ENCODE peak calls at places on chromosome 9, in four cellular contexts. X is CD4-positive, alpha-beta T cell; T is germinal center; S is CD8-positive, alpha-beta T cell. W is an unnamed sample.
A peak's percentile ranks its signal among the peaks of the same experiment; 100 is the strongest.

GRCh38 chr9:134405527-134405926 is 79.3 kb downstream of the RXRA start:
- DNase-seq in T (peak; percentile 46), S (no peak), X (no peak), W (peak; percentile 74)

GRCh38 chr9:134531251-134531970 is 110.2 kb upstream of the COL5A1 start:
- DNase-seq in X (no peak), T (no peak), S (no peak), W (no peak)

GRCh38 chr9:70004310-70004709 is 39.3 kb upstream of the MAMDC2 start:
- DNase-seq in T (no peak), X (no peak), S (no peak), W (no peak)

GRCh38 chr9:738209-738915 is 103.1 kb upstream of the DMRT1 start:
- DNase-seq in X (no peak), T (no peak), S (no peak), W (no peak)

GRCh38 chr9:82987370-82987769 is 75.6 kb downstream of the RASEF start:
- DNase-seq in T (no peak), S (no peak), X (no peak), W (no peak)

GRCh38 chr9:114038724-114039313 is 39.3 kb downstream of the AMBP start:
- DNase-seq in S (no peak), X (no peak), T (no peak), W (no peak)

GRCh38 chr9:93254061-93254481 is 70.1 kb downstream of the WNK2 start:
- DNase-seq in X (no peak), S (no peak), T (no peak), W (no peak)

GRCh38 chr9:121199921-121200320 is 1.7 kb downstream of the RAB14 start:
- DNase-seq in S (no peak), X (no peak), T (no peak), W (no peak)

GRCh38 chr9:10265102-10265708 is 347.6 kb downstream of the PTPRD start:
- DNase-seq in S (no peak), T (no peak), X (no peak), W (no peak)

GRCh38 chr9:91758491-91758981 is 191.5 kb downstream of the ROR2 start:
- DNase-seq in X (no peak), T (peak; percentile 25), S (no peak), W (peak; percentile 51)

GRCh38 chr9:108569624-108570023 is 286.2 kb downstream of the ACTL7B start:
- DNase-seq in T (no peak), X (no peak), S (no peak), W (no peak)

GRCh38 chr9:93496285-93496684 is 42.9 kb upstream of the FAM120AOS start:
- DNase-seq in T (no peak), S (no peak), X (no peak), W (no peak)

GRCh38 chr9:87725356-87725899 is 491 bp upstream of the CTSL start:
- DNase-seq in T (no peak), S (no peak), X (no peak), W (no peak)

GRCh38 chr9:109794361-109795012 is 14.5 kb downstream of the PALM2AKAP2 start:
- DNase-seq in X (no peak), S (no peak), T (no peak), W (no peak)

GRCh38 chr9:33476503-33476902 is 2.8 kb upstream of the NOL6 start:
- DNase-seq in T (no peak), S (no peak), X (no peak), W (no peak)

GRCh38 chr9:123923884-123924283 is 6.0 kb downstream of the DENND1A start:
- DNase-seq in S (no peak), T (no peak), X (no peak), W (no peak)

GRCh38 chr9:124410321-124410913 is 4.8 kb downstream of the PSMB7 start:
- DNase-seq in S (no peak), T (no peak), X (no peak), W (no peak)

GRCh38 chr9:125190371-125190801 is 783 bp upstream of the PPP6C start:
- DNase-seq in X (no peak), S (peak; percentile 56), T (no peak), W (no peak)

GRCh38 chr9:19120846-19121245 is 6.4 kb downstream of the PLIN2 start:
- DNase-seq in X (no peak), T (no peak), S (no peak), W (no peak)

GRCh38 chr9:114611516-114612271 is 603 bp downstream of the TMEM268 start:
- DNase-seq in T (peak; percentile 64), X (peak; percentile 50), S (peak; percentile 81), W (peak; percentile 85)

GRCh38 chr9:137578518-137579258 is at the start of gene DPH7:
- DNase-seq in T (peak; percentile 94), S (peak; percentile 98), X (peak; percentile 98), W (peak; percentile 83)

GRCh38 chr9:7622481-7622880 is 177.1 kb downstream of the DMAC1 start:
- DNase-seq in S (no peak), X (no peak), T (no peak), W (no peak)

GRCh38 chr9:94018628-94019027 is 63.5 kb upstream of the BARX1 start:
- DNase-seq in X (no peak), S (no peak), T (no peak), W (no peak)

GRCh38 chr9:11973011-11973410 is 720.2 kb upstream of the TYRP1 start:
- DNase-seq in X (no peak), S (no peak), T (no peak), W (no peak)

GRCh38 chr9:127720031-127720864 is 4.4 kb downstream of the TTC16 start:
- DNase-seq in T (no peak), X (no peak), S (peak; percentile 76), W (no peak)

GRCh38 chr9:107138261-107138992 is 144.7 kb upstream of the RAD23B start:
- DNase-seq in S (no peak), T (no peak), X (no peak), W (no peak)

GRCh38 chr9:13088734-13089427 is 190.6 kb downstream of the MPDZ start:
- DNase-seq in T (peak; percentile 35), X (no peak), S (no peak), W (no peak)

GRCh38 chr9:12091865-12092527 is 601.2 kb upstream of the TYRP1 start:
- DNase-seq in S (no peak), X (no peak), T (no peak), W (no peak)

GRCh38 chr9:72602629-72603028 is 81.2 kb downstream of the TMC1 start:
- DNase-seq in S (no peak), T (no peak), X (no peak), W (no peak)

GRCh38 chr9:105074501-105074900 is 146.5 kb upstream of the ABCA1 start:
- DNase-seq in S (no peak), X (no peak), T (no peak), W (no peak)

GRCh38 chr9:138098116-138098907 is 220.7 kb downstream of the CACNA1B start:
- DNase-seq in S (peak; percentile 23), X (no peak), T (no peak), W (no peak)

GRCh38 chr9:76810377-76810957 is 46.2 kb downstream of the PCA3 start:
- DNase-seq in S (no peak), X (no peak), T (peak; percentile 14), W (peak; percentile 14)

GRCh38 chr9:81620009-81620405 is 69.3 kb downstream of the TLE1 start:
- DNase-seq in T (peak; percentile 6), S (no peak), X (no peak), W (no peak)

GRCh38 chr9:96136992-96137665 is 164.8 kb downstream of the HSD17B3 start:
- DNase-seq in X (no peak), T (peak; percentile 63), S (no peak), W (no peak)

GRCh38 chr9:92607773-92608172 is 62.2 kb downstream of the IPPK start:
- DNase-seq in T (no peak), X (no peak), S (peak; percentile 17), W (no peak)

GRCh38 chr9:129866373-129867137 is 31.3 kb downstream of the USP20 start:
- DNase-seq in T (no peak), S (peak; percentile 67), X (peak; percentile 42), W (peak; percentile 72)

GRCh38 chr9:8297047-8297446 is 497.5 kb upstream of the DMAC1 start:
- DNase-seq in X (no peak), T (no peak), S (no peak), W (no peak)

GRCh38 chr9:111661150-111661801 is at the start of gene GNG10:
- DNase-seq in T (peak; percentile 89), X (peak; percentile 67), S (peak; percentile 82), W (peak; percentile 35)